ENCODE peak calls at places on chromosomes 13 and 19, in five cellular contexts. V is tibial artery, U is Peyer's patch, D is T-helper 17 cell, O is EH. I is an unnamed sample.
A peak's percentile ranks its signal among the peaks of the same experiment; 100 is the strongest.

GRCh38 chr19:36850646-36851442 is at the start of gene ZNF345:
- DNase-seq in U (peak; percentile 86), D (peak; percentile 69), V (peak; percentile 95), O (peak; percentile 93), I (peak; percentile 93)

GRCh38 chr13:31898383-31899071 is 133.0 kb upstream of the FRY start:
- DNase-seq in V (no peak), U (no peak), O (peak; percentile 45), D (no peak), I (no peak)

GRCh38 chr13:82833928-82834327 is 1048.3 kb downstream of the SLITRK1 start:
- DNase-seq in D (no peak), O (peak; percentile 42), U (no peak), V (no peak), I (no peak)

GRCh38 chr19:47469719-47470118 is 2.0 kb downstream of the SLC8A2 start:
- DNase-seq in V (no peak), D (no peak), U (no peak), O (no peak), I (no peak)

GRCh38 chr13:33494596-33495214 is 209.2 kb upstream of the STARD13 start:
- DNase-seq in V (no peak), D (no peak), U (no peak), O (peak; percentile 96), I (no peak)

GRCh38 chr13:42524487-42525034 is 49.4 kb upstream of the TNFSF11 start:
- DNase-seq in V (no peak), O (no peak), D (no peak), U (peak; percentile 55), I (no peak)

GRCh38 chr13:98454389-98454881 is 122.5 kb downstream of the STK24 start:
- DNase-seq in D (no peak), O (peak; percentile 98), U (no peak), V (no peak), I (peak; percentile 53)

GRCh38 chr13:43537124-43537523 is 249.6 kb downstream of the ENOX1 start:
- DNase-seq in O (peak; percentile 49), U (no peak), V (no peak), D (no peak), I (no peak)